ENCODE peak calls at places on chromosome 19, in eight cellular contexts. Z is fibroblast of pulmonary artery, V is PC-3, W is tibial artery, K is cardiac fibroblast, G is GM23338, J is body of pancreas, T is HL-60. N is an unnamed sample.

GRCh38 chr19:4061178-4061682 is 5.5 kb downstream of the ZBTB7A start:
- DNase-seq in J (peak; percentile 97), K (peak; percentile 52), G (peak; percentile 60), T (peak; percentile 70), V (peak; percentile 51), W (peak; percentile 89), Z (no peak), N (no peak)

GRCh38 chr19:24098359-24098758 is 11.4 kb downstream of the ZNF254 start:
- DNase-seq in W (no peak), T (no peak), G (no peak), J (no peak), Z (no peak), K (no peak), V (no peak), N (no peak)

GRCh38 chr19:2043864-2044708 is 7.0 kb downstream of the MKNK2 start:
- DNase-seq in T (no peak), W (no peak), Z (no peak), K (no peak), G (no peak), V (no peak), J (peak; percentile 38), N (no peak)

GRCh38 chr19:29378126-29378525 is 147.7 kb upstream of the VSTM2B start:
- DNase-seq in Z (no peak), W (no peak), T (no peak), V (no peak), J (no peak), G (no peak), K (no peak), N (no peak)

GRCh38 chr19:45444318-45445041 is 20.8 kb upstream of the ERCC1 start:
- DNase-seq in T (peak; percentile 78), G (peak; percentile 95), W (peak; percentile 94), K (peak; percentile 94), Z (peak; percentile 88), V (peak; percentile 75), J (peak; percentile 98), N (no peak)

GRCh38 chr19:33796164-33797100 is at the start of gene KCTD15:
- DNase-seq in V (peak; percentile 16), J (peak; percentile 60), K (peak; percentile 70), Z (peak; percentile 58), T (peak; percentile 45), G (peak; percentile 64), W (no peak), N (no peak)

GRCh38 chr19:7618366-7618765 is 11.0 kb downstream of the XAB2 start:
- DNase-seq in V (peak; percentile 15), W (no peak), Z (no peak), J (peak; percentile 80), T (no peak), G (no peak), K (no peak), N (no peak)

GRCh38 chr19:48417436-48417835 is 24.0 kb downstream of the GRIN2D start:
- DNase-seq in K (no peak), W (no peak), T (no peak), G (no peak), V (no peak), J (no peak), Z (no peak), N (no peak)

GRCh38 chr19:38667552-38668205 is 20.2 kb downstream of the ACTN4 start:
- DNase-seq in J (no peak), K (no peak), G (no peak), V (peak; percentile 46), W (no peak), Z (no peak), T (no peak), N (no peak)

GRCh38 chr19:6588508-6589345 is 2.2 kb downstream of the CD70 start:
- DNase-seq in K (no peak), J (no peak), W (no peak), G (peak; percentile 28), Z (no peak), T (peak; percentile 58), V (no peak), N (no peak)

GRCh38 chr19:3732108-3732507 is 23.9 kb downstream of the TJP3 start:
- DNase-seq in Z (no peak), V (no peak), W (no peak), G (no peak), K (no peak), J (no peak), T (no peak), N (no peak)

GRCh38 chr19:872266-872951 is 12.9 kb downstream of the CFD start:
- DNase-seq in T (peak; percentile 37), J (peak; percentile 34), K (peak; percentile 56), G (peak; percentile 82), Z (peak; percentile 33), W (no peak), V (peak; percentile 45), N (no peak)

GRCh38 chr19:37779139-37780035 is at the start of gene ZNF573:
- DNase-seq in K (peak; percentile 91), G (peak; percentile 98), J (peak; percentile 90), Z (peak; percentile 93), W (peak; percentile 81), T (peak; percentile 92), V (peak; percentile 71), N (peak; percentile 73)

GRCh38 chr19:40216013-40216776 is 2.0 kb downstream of the TTC9B start:
- DNase-seq in V (no peak), W (no peak), J (no peak), T (no peak), K (no peak), Z (no peak), G (peak; percentile 32), N (no peak)

GRCh38 chr19:39131255-39131755 is 5.7 kb downstream of the PAK4 start:
- DNase-seq in J (peak; percentile 30), Z (peak; percentile 34), W (no peak), T (no peak), K (peak; percentile 31), V (no peak), G (no peak), N (no peak)

GRCh38 chr19:34480971-34481821 is at the start of gene WTIP:
- DNase-seq in W (peak; percentile 67), J (peak; percentile 57), Z (peak; percentile 89), K (peak; percentile 95), V (peak; percentile 32), G (peak; percentile 89), T (no peak), N (no peak)

GRCh38 chr19:588758-589692 is 656 bp upstream of the HCN2 start:
- DNase-seq in V (no peak), W (no peak), Z (no peak), G (peak; percentile 39), T (no peak), K (no peak), J (no peak), N (no peak)

GRCh38 chr19:49151339-49152217 is 3.6 kb downstream of the HRC start:
- DNase-seq in K (peak; percentile 43), G (peak; percentile 100), V (peak; percentile 95), T (no peak), Z (peak; percentile 33), W (no peak), J (peak; percentile 97), N (no peak)

GRCh38 chr19:3046621-3047306 is 15.5 kb downstream of the TLE5 start:
- DNase-seq in J (peak; percentile 57), K (peak; percentile 51), T (no peak), W (no peak), G (peak; percentile 79), Z (peak; percentile 32), V (no peak), N (no peak)

GRCh38 chr19:17303167-17303939 is at the start of gene ABHD8:
- DNase-seq in K (peak; percentile 97), G (peak; percentile 99), T (peak; percentile 95), V (peak; percentile 97), Z (peak; percentile 97), W (peak; percentile 95), J (peak; percentile 97), N (no peak)

GRCh38 chr19:35011737-35012682 is 11.9 kb downstream of the GRAMD1A start:
- DNase-seq in K (no peak), G (no peak), T (no peak), W (no peak), V (no peak), Z (no peak), J (no peak), N (no peak)

GRCh38 chr19:13154241-13154778 is 4.1 kb downstream of the IER2 start:
- DNase-seq in K (peak; percentile 96), Z (peak; percentile 96), J (peak; percentile 86), V (peak; percentile 85), G (peak; percentile 33), W (peak; percentile 97), T (peak; percentile 85), N (no peak)

GRCh38 chr19:13985771-13986347 is 20.3 kb downstream of the RFX1 start:
- DNase-seq in Z (no peak), G (peak; percentile 56), J (no peak), K (no peak), T (no peak), V (no peak), W (no peak), N (no peak)

GRCh38 chr19:33394006-33394722 is 20.7 kb downstream of the CEBPG start:
- DNase-seq in V (peak; percentile 14), Z (peak; percentile 73), W (peak; percentile 87), T (peak; percentile 85), K (peak; percentile 75), G (no peak), J (no peak), N (no peak)

GRCh38 chr19:36054733-36055686 is at the start of gene WDR62:
- DNase-seq in Z (no peak), J (peak; percentile 95), W (peak; percentile 91), T (peak; percentile 94), G (peak; percentile 96), K (peak; percentile 93), V (peak; percentile 84), N (no peak)

GRCh38 chr19:28605501-28606268 is 607.3 kb downstream of the UQCRFS1 start:
- DNase-seq in W (no peak), T (no peak), J (no peak), K (no peak), V (no peak), G (no peak), Z (no peak), N (no peak)

GRCh38 chr19:3692141-3693029 is 7.9 kb downstream of the PIP5K1C start:
- DNase-seq in W (no peak), G (no peak), K (no peak), V (peak; percentile 4), Z (no peak), T (no peak), J (no peak), N (no peak)

GRCh38 chr19:41951686-41952172 is 7.4 kb downstream of the RABAC1 start:
- DNase-seq in Z (peak; percentile 74), W (peak; percentile 63), G (peak; percentile 94), V (peak; percentile 87), K (peak; percentile 72), T (peak; percentile 72), J (peak; percentile 83), N (no peak)
- H3K4me3 ChIP-seq in Z (no peak overlapping the region), W (no peak overlapping the region), G (peak overlapping the region; percentile 51), V (no peak overlapping the region), K (no peak overlapping the region), T (no peak overlapping the region), J (no peak overlapping the region), N (no peak overlapping the region)

GRCh38 chr19:11155373-11156120 is at the start of gene SPC24:
- DNase-seq in G (peak; percentile 99), W (peak; percentile 93), T (peak; percentile 99), K (peak; percentile 99), V (peak; percentile 99), J (peak; percentile 95), Z (peak; percentile 99), N (peak; percentile 87)
- TF ChIP-seq CTCF in G (no peak), W (no peak), T (no peak), K (no peak), V (no peak), J (peak; percentile 5), Z (no peak), N (no peak)

GRCh38 chr19:51364200-51365106 is 1.7 kb downstream of the ETFB start:
- DNase-seq in G (no peak), V (peak; percentile 94), T (no peak), Z (no peak), K (peak; percentile 13), W (no peak), J (no peak), N (no peak)
- H3K4me3 ChIP-seq in G (no peak overlapping the region), V (peak overlapping the region; percentile 45), T (no peak overlapping the region), Z (no peak overlapping the region), K (no peak overlapping the region), W (no peak overlapping the region), J (no peak overlapping the region), N (no peak overlapping the region)

GRCh38 chr19:44303976-44304568 is 753 bp downstream of the ZNF235 start:
- DNase-seq in W (no peak), K (no peak), Z (no peak), V (peak; percentile 26), J (peak; percentile 5), T (no peak), G (peak; percentile 17), N (peak; percentile 2)
- TF ChIP-seq CTCF in W (peak; percentile 13), K (no peak), Z (no peak), V (no peak), J (no peak), T (no peak), G (no peak), N (no peak)